ENCODE peak calls at places on chromosomes 1 and 21, in seven cellular contexts. One of them, this sample, is unnamed.

GRCh38 chr1:86618358-86618757 is 71.5 kb downstream of the CLCA4 start:
- DNase-seq in mammary epithelial cell: peak
- DNase-seq in progenitor cell of endocrine pancreas: no peak
- DNase-seq in fibroblast of lung: no peak
- DNase-seq in GM13976: no peak
- DNase-seq in foreskin fibroblast: no peak
- DNase-seq in bronchial epithelial cell: peak
- DNase-seq in this sample: no peak

GRCh38 chr1:46616277-46617107 is at the start of gene MOB3C:
- DNase-seq in foreskin fibroblast: peak
- DNase-seq in bronchial epithelial cell: no peak
- DNase-seq in GM13976: peak
- DNase-seq in progenitor cell of endocrine pancreas: peak
- DNase-seq in mammary epithelial cell: peak
- DNase-seq in fibroblast of lung: peak
- DNase-seq in this sample: peak

GRCh38 chr1:208238710-208239517 is 5.3 kb downstream of the PLXNA2 start:
- DNase-seq in bronchial epithelial cell: peak
- DNase-seq in foreskin fibroblast: no peak
- DNase-seq in GM13976: peak
- DNase-seq in progenitor cell of endocrine pancreas: no peak
- DNase-seq in mammary epithelial cell: peak
- DNase-seq in fibroblast of lung: peak
- DNase-seq in this sample: peak

GRCh38 chr1:207412845-207413244 is 41.3 kb upstream of the CR2 start:
- DNase-seq in fibroblast of lung: no peak
- DNase-seq in bronchial epithelial cell: no peak
- DNase-seq in foreskin fibroblast: no peak
- DNase-seq in progenitor cell of endocrine pancreas: no peak
- DNase-seq in mammary epithelial cell: no peak
- DNase-seq in GM13976: no peak
- DNase-seq in this sample: peak

GRCh38 chr1:166270476-166271150 is 103.8 kb upstream of the FAM78B start:
- DNase-seq in GM13976: no peak
- DNase-seq in foreskin fibroblast: no peak
- DNase-seq in bronchial epithelial cell: no peak
- DNase-seq in progenitor cell of endocrine pancreas: no peak
- DNase-seq in mammary epithelial cell: no peak
- DNase-seq in fibroblast of lung: no peak
- DNase-seq in this sample: no peak

GRCh38 chr1:173431663-173432045 is 45.5 kb upstream of the PRDX6 start:
- DNase-seq in progenitor cell of endocrine pancreas: no peak
- DNase-seq in GM13976: no peak
- DNase-seq in foreskin fibroblast: peak
- DNase-seq in mammary epithelial cell: no peak
- DNase-seq in bronchial epithelial cell: no peak
- DNase-seq in fibroblast of lung: no peak
- DNase-seq in this sample: no peak

GRCh38 chr1:230256896-230257295 is 169.2 kb downstream of the PGBD5 start:
- DNase-seq in foreskin fibroblast: no peak
- DNase-seq in fibroblast of lung: no peak
- DNase-seq in GM13976: no peak
- DNase-seq in progenitor cell of endocrine pancreas: no peak
- DNase-seq in mammary epithelial cell: no peak
- DNase-seq in bronchial epithelial cell: no peak
- DNase-seq in this sample: no peak

GRCh38 chr1:153400244-153400643 is 9.4 kb upstream of the S100A8 start:
- DNase-seq in bronchial epithelial cell: no peak
- DNase-seq in GM13976: peak
- DNase-seq in progenitor cell of endocrine pancreas: no peak
- DNase-seq in mammary epithelial cell: no peak
- DNase-seq in fibroblast of lung: peak
- DNase-seq in foreskin fibroblast: no peak
- DNase-seq in this sample: no peak

GRCh38 chr21:42475526-42476492 is 20.2 kb downstream of the RSPH1 start:
- DNase-seq in GM13976: no peak
- DNase-seq in mammary epithelial cell: no peak
- DNase-seq in bronchial epithelial cell: no peak
- DNase-seq in fibroblast of lung: no peak
- DNase-seq in foreskin fibroblast: no peak
- DNase-seq in progenitor cell of endocrine pancreas: no peak
- DNase-seq in this sample: no peak

GRCh38 chr21:45874716-45875415 is 106.7 kb upstream of the COL6A1 start:
- DNase-seq in mammary epithelial cell: no peak
- DNase-seq in progenitor cell of endocrine pancreas: no peak
- DNase-seq in GM13976: no peak
- DNase-seq in fibroblast of lung: peak
- DNase-seq in bronchial epithelial cell: peak
- DNase-seq in foreskin fibroblast: peak
- DNase-seq in this sample: no peak

GRCh38 chr1:37875833-37876232 is 16.4 kb upstream of the MTF1 start:
- DNase-seq in bronchial epithelial cell: peak
- DNase-seq in progenitor cell of endocrine pancreas: no peak
- DNase-seq in GM13976: no peak
- DNase-seq in mammary epithelial cell: peak
- DNase-seq in fibroblast of lung: no peak
- DNase-seq in foreskin fibroblast: no peak
- DNase-seq in this sample: no peak

GRCh38 chr1:6831368-6831767 is 46.1 kb downstream of the CAMTA1 start:
- DNase-seq in bronchial epithelial cell: no peak
- DNase-seq in progenitor cell of endocrine pancreas: no peak
- DNase-seq in fibroblast of lung: peak
- DNase-seq in GM13976: no peak
- DNase-seq in foreskin fibroblast: no peak
- DNase-seq in mammary epithelial cell: no peak
- DNase-seq in this sample: no peak

GRCh38 chr1:70528591-70529333 is 117.7 kb downstream of the CTH start:
- DNase-seq in fibroblast of lung: peak
- DNase-seq in progenitor cell of endocrine pancreas: no peak
- DNase-seq in mammary epithelial cell: peak
- DNase-seq in bronchial epithelial cell: peak
- DNase-seq in GM13976: peak
- DNase-seq in foreskin fibroblast: peak
- DNase-seq in this sample: peak

GRCh38 chr1:227059076-227059475 is 119.0 kb downstream of the COQ8A start:
- DNase-seq in foreskin fibroblast: no peak
- DNase-seq in GM13976: no peak
- DNase-seq in bronchial epithelial cell: no peak
- DNase-seq in fibroblast of lung: peak
- DNase-seq in progenitor cell of endocrine pancreas: no peak
- DNase-seq in mammary epithelial cell: no peak
- DNase-seq in this sample: no peak

GRCh38 chr1:162892916-162893714 is 32.1 kb upstream of the CCDC190 start:
- DNase-seq in progenitor cell of endocrine pancreas: no peak
- DNase-seq in fibroblast of lung: peak
- DNase-seq in GM13976: no peak
- DNase-seq in mammary epithelial cell: peak
- DNase-seq in foreskin fibroblast: peak
- DNase-seq in bronchial epithelial cell: peak
- DNase-seq in this sample: no peak

GRCh38 chr1:241637604-241638003 is 2.6 kb downstream of the CHML start:
- DNase-seq in mammary epithelial cell: peak
- DNase-seq in fibroblast of lung: peak
- DNase-seq in GM13976: no peak
- DNase-seq in bronchial epithelial cell: peak
- DNase-seq in progenitor cell of endocrine pancreas: no peak
- DNase-seq in foreskin fibroblast: no peak
- DNase-seq in this sample: no peak

GRCh38 chr1:43708006-43708412 is 673 bp downstream of the ST3GAL3 start:
- DNase-seq in bronchial epithelial cell: peak
- DNase-seq in mammary epithelial cell: no peak
- DNase-seq in progenitor cell of endocrine pancreas: no peak
- DNase-seq in foreskin fibroblast: no peak
- DNase-seq in GM13976: no peak
- DNase-seq in fibroblast of lung: peak
- DNase-seq in this sample: peak

GRCh38 chr21:27513016-27513415 is 546.1 kb upstream of the ADAMTS5 start:
- DNase-seq in fibroblast of lung: no peak
- DNase-seq in progenitor cell of endocrine pancreas: no peak
- DNase-seq in foreskin fibroblast: no peak
- DNase-seq in GM13976: no peak
- DNase-seq in mammary epithelial cell: peak
- DNase-seq in bronchial epithelial cell: no peak
- DNase-seq in this sample: no peak

GRCh38 chr1:76293831-76294230 is 219.3 kb downstream of the ST6GALNAC3 start:
- DNase-seq in bronchial epithelial cell: no peak
- DNase-seq in progenitor cell of endocrine pancreas: no peak
- DNase-seq in foreskin fibroblast: no peak
- DNase-seq in fibroblast of lung: no peak
- DNase-seq in mammary epithelial cell: no peak
- DNase-seq in GM13976: no peak
- DNase-seq in this sample: no peak
- TF ChIP-seq CTCF in bronchial epithelial cell: no peak
- TF ChIP-seq CTCF in progenitor cell of endocrine pancreas: no peak
- TF ChIP-seq CTCF in foreskin fibroblast: no peak
- TF ChIP-seq CTCF in fibroblast of lung: no peak
- TF ChIP-seq CTCF in mammary epithelial cell: no peak
- TF ChIP-seq CTCF in GM13976: no peak
- TF ChIP-seq CTCF in this sample: no peak

DNA sequence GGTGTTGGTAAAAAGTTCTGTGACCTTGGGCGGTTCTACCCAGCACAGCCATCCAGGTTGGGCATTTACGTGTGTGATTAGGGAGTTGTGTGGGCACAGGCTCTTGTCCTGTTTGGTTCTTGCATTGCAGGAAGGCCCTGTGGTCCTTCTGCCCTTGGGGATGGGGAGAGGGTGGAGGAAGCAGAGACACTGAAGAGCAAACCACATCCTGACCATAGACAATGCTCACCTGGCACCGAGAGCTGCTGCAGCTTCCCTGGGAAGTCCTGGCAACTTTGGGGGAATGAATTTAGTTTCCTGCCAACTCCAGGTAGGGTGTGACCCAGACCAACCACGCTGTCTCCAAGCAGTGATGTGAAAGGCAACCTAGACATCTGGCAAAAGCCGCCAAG is 25.7 kb downstream of the RNF187 start:
- DNase-seq in mammary epithelial cell: no peak
- DNase-seq in foreskin fibroblast: no peak
- DNase-seq in fibroblast of lung: no peak
- DNase-seq in progenitor cell of endocrine pancreas: no peak
- DNase-seq in GM13976: no peak
- DNase-seq in bronchial epithelial cell: no peak
- DNase-seq in this sample: no peak
- TF ChIP-seq CTCF in mammary epithelial cell: no peak
- TF ChIP-seq CTCF in foreskin fibroblast: no peak
- TF ChIP-seq CTCF in fibroblast of lung: no peak
- TF ChIP-seq CTCF in progenitor cell of endocrine pancreas: no peak
- TF ChIP-seq CTCF in GM13976: no peak
- TF ChIP-seq CTCF in bronchial epithelial cell: no peak
- TF ChIP-seq CTCF in this sample: no peak

DNA sequence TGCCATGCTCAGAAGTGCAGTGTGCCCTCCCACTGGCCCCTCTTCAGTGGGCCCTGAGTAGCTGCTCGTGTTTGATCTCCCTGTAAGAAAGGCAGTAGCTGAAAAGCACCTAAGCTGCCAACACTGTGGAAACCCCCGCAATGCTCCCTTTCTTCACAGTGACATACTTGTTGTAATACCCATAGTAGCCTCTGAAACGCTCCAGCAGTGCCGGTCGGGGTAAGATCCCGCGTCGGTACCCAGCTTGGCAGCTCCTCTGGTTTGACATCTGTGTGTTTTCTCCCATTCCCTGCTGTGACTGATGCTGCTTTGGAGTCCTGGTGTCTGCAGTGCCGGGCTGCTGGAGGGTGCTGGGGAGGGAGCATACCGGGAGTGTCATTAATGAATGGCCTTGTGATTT is 3.6 kb downstream of the CHAF1B start:
- DNase-seq in progenitor cell of endocrine pancreas: no peak
- DNase-seq in mammary epithelial cell: peak
- DNase-seq in foreskin fibroblast: peak
- DNase-seq in GM13976: no peak
- DNase-seq in fibroblast of lung: peak
- DNase-seq in bronchial epithelial cell: peak
- DNase-seq in this sample: no peak
- TF ChIP-seq CTCF in progenitor cell of endocrine pancreas: peak
- TF ChIP-seq CTCF in mammary epithelial cell: peak
- TF ChIP-seq CTCF in foreskin fibroblast: peak
- TF ChIP-seq CTCF in GM13976: no peak
- TF ChIP-seq CTCF in fibroblast of lung: peak
- TF ChIP-seq CTCF in bronchial epithelial cell: peak
- TF ChIP-seq CTCF in this sample: no peak

DNA sequence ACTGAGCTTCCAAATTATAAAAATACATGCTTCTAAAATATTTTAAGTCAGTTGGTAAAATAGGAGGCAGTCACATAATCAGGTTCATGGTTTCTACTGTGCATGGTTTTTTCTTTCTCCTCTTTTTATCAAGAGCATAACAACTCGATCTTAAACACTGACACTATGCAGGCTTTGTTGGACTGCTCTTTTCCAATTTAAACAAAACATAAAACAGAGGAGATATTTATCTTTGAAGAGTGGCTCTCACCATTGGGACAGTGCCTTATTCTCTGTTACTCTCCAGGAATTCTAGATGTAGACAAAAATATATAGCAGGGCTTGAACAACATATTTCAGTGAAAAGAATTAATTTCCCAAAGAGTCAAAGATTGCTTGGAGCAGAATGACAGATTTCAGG is 883.5 kb upstream of the ADGRL2 start:
- DNase-seq in progenitor cell of endocrine pancreas: no peak
- DNase-seq in GM13976: no peak
- DNase-seq in fibroblast of lung: no peak
- DNase-seq in bronchial epithelial cell: no peak
- DNase-seq in foreskin fibroblast: no peak
- DNase-seq in mammary epithelial cell: no peak
- DNase-seq in this sample: no peak
- TF ChIP-seq CTCF in progenitor cell of endocrine pancreas: no peak
- TF ChIP-seq CTCF in GM13976: no peak
- TF ChIP-seq CTCF in fibroblast of lung: no peak
- TF ChIP-seq CTCF in bronchial epithelial cell: no peak
- TF ChIP-seq CTCF in foreskin fibroblast: no peak
- TF ChIP-seq CTCF in mammary epithelial cell: no peak
- TF ChIP-seq CTCF in this sample: no peak

DNA sequence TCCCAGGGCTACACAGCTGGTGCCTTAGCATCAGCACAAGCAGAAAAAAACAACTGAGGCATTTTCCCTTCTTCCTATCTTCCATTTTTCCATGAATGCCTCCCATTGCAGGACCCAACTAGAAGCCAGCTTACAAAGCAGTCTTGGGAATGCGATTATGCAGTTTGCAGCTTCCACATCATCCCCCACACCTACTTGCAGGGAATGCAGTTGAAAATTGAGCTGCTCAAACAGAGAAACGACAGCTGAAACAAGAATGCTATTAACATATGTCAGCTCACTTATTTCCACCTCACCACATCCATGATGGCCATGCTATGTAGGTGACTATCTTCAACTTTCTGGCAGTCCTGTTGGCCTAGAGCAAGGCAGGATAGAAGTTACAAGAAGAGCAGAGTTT is 150.6 kb upstream of the KCTD3 start:
- DNase-seq in progenitor cell of endocrine pancreas: no peak
- DNase-seq in fibroblast of lung: no peak
- DNase-seq in foreskin fibroblast: no peak
- DNase-seq in mammary epithelial cell: no peak
- DNase-seq in bronchial epithelial cell: no peak
- DNase-seq in GM13976: no peak
- DNase-seq in this sample: no peak
- TF ChIP-seq CTCF in progenitor cell of endocrine pancreas: no peak
- TF ChIP-seq CTCF in fibroblast of lung: no peak
- TF ChIP-seq CTCF in foreskin fibroblast: no peak
- TF ChIP-seq CTCF in mammary epithelial cell: no peak
- TF ChIP-seq CTCF in bronchial epithelial cell: no peak
- TF ChIP-seq CTCF in GM13976: no peak
- TF ChIP-seq CTCF in this sample: no peak